ENCODE peak calls at places on chromosomes 16 and 17, in seven cellular contexts. B is T-helper 9 cell; I is naive thymus-derived CD8-positive, alpha-beta T cell; A is stimulated activated CD4-positive, alpha-beta T cell treated with anti-CD3 and anti-CD28 coated beads, TNF-alpha, amount 100 ng/mL, for 1 hour; G is AG09319; Z is activated CD4-positive, alpha-beta T cell treated with anti-CD3 and anti-CD28 coated beads, Interleukin-2, amount 50 U/mL, for 1 hour; Q is left cardiac atrium. P is an unnamed sample.

GRCh38 chr16:65524997-65525396 is 403.1 kb upstream of the CDH11 start:
- DNase-seq in Z (no peak), G (no peak), B (no peak), I (no peak), Q (no peak), A (no peak), P (no peak)

GRCh38 chr17:77140166-77140877 is 447 bp upstream of the SEC14L1 start:
- DNase-seq in I (peak), Z (peak), G (peak), Q (peak), A (peak), B (peak), P (peak)

GRCh38 chr16:70714526-70715112 is 28.8 kb upstream of the MTSS2 start:
- DNase-seq in G (no peak), Q (no peak), A (no peak), Z (no peak), I (no peak), B (no peak), P (no peak)

GRCh38 chr17:75695830-75696271 is 25.4 kb upstream of the ITGB4 start:
- DNase-seq in Z (no peak), B (no peak), G (no peak), I (no peak), A (no peak), Q (peak), P (no peak)

GRCh38 chr17:73365203-73365933 is 53.6 kb upstream of the CDC42EP4 start:
- DNase-seq in B (no peak), A (no peak), Q (peak), G (no peak), I (no peak), Z (no peak), P (no peak)

GRCh38 chr17:61309857-61310256 is 89.8 kb upstream of the TBX2 start:
- DNase-seq in I (no peak), Q (no peak), B (no peak), G (no peak), Z (no peak), A (no peak), P (no peak)

GRCh38 chr17:72850410-72850809 is 242.1 kb downstream of the SLC39A11 start:
- DNase-seq in B (no peak), A (no peak), G (no peak), I (no peak), Z (no peak), Q (no peak), P (no peak)

GRCh38 chr16:27776556-27776955 is 226.6 kb downstream of the KATNIP start:
- DNase-seq in B (no peak), A (no peak), G (no peak), Z (no peak), I (no peak), Q (no peak), P (no peak)

GRCh38 chr16:25367773-25368172 is 110.1 kb upstream of the ZKSCAN2 start:
- DNase-seq in B (no peak), Q (no peak), Z (no peak), A (no peak), I (no peak), G (no peak), P (no peak)

GRCh38 chr16:15037745-15038144 is 18.1 kb downstream of the NTAN1 start:
- DNase-seq in A (no peak), I (no peak), B (no peak), G (no peak), Q (no peak), Z (no peak), P (no peak)

GRCh38 chr17:8692916-8693315 is 51.7 kb downstream of the CCDC42 start:
- DNase-seq in G (no peak), Z (no peak), I (no peak), Q (no peak), A (no peak), B (no peak), P (no peak)

GRCh38 chr16:24309222-24309905 is 53.2 kb downstream of the CACNG3 start:
- DNase-seq in A (no peak), Z (no peak), G (no peak), B (no peak), Q (peak), I (no peak), P (no peak)

GRCh38 chr17:38872671-38873385 is 3.0 kb downstream of the LASP1 start:
- DNase-seq in G (no peak), Q (no peak), A (no peak), I (no peak), Z (no peak), B (no peak), P (no peak)

GRCh38 chr17:82959242-82959930 is 119.6 kb upstream of the ZNF750 start:
- DNase-seq in I (no peak), G (no peak), Z (no peak), A (no peak), Q (no peak), B (no peak), P (peak)